ENCODE peak calls at places on chromosome 3, in ten cellular contexts. V is cardiac muscle cell, Y is lower lobe of right lung, E is stomach, B is keratinocyte, J is fibroblast of lung, K is neuronal stem cell, X is uterus, S is Karpas-422, R is SJSA1. L is an unnamed sample.

GRCh38 chr3:12999147-13000140 is 73.8 kb downstream of the IQSEC1 start:
- DNase-seq in V (peak; percentile 41), Y (peak; percentile 96), E (peak; percentile 85), B (no peak), J (no peak), K (no peak), X (no peak), S (no peak), R (no peak), L (no peak)

GRCh38 chr3:107679911-107680310 is 157.1 kb downstream of the BBX start:
- DNase-seq in V (no peak), Y (no peak), E (no peak), B (no peak), J (no peak), K (no peak), X (no peak), S (no peak), R (no peak), L (no peak)

GRCh38 chr3:31197941-31198340 is 303.5 kb upstream of the GADL1 start:
- DNase-seq in V (no peak), Y (no peak), E (no peak), B (peak; percentile 4), J (no peak), K (no peak), X (no peak), S (no peak), R (no peak), L (no peak)

GRCh38 chr3:40055956-40056355 is 246.5 kb downstream of the MYRIP start:
- DNase-seq in V (no peak), Y (no peak), E (no peak), B (no peak), J (no peak), K (no peak), X (no peak), S (no peak), R (no peak), L (no peak)

GRCh38 chr3:173287361-173287760 is 110.2 kb upstream of the NLGN1 start:
- DNase-seq in V (no peak), Y (no peak), E (no peak), B (no peak), J (no peak), K (no peak), X (no peak), S (no peak), R (no peak), L (no peak)

GRCh38 chr3:158458464-158458863 is 112.5 kb upstream of the MLF1 start:
- DNase-seq in V (no peak), Y (no peak), E (no peak), B (no peak), J (no peak), K (no peak), X (no peak), S (no peak), R (no peak), L (no peak)

GRCh38 chr3:172098698-172099494 is 59.5 kb downstream of the FNDC3B start:
- DNase-seq in V (no peak), Y (no peak), E (no peak), B (no peak), J (no peak), K (no peak), X (no peak), S (no peak), R (no peak), L (peak; percentile 11)

GRCh38 chr3:174162550-174162949 is 696.6 kb upstream of the NAALADL2 start:
- DNase-seq in V (no peak), Y (no peak), E (no peak), B (no peak), J (peak; percentile 3), K (no peak), X (no peak), S (no peak), R (no peak), L (no peak)

GRCh38 chr3:186143280-186143679 is 34.4 kb upstream of the ETV5 start:
- DNase-seq in V (no peak), Y (no peak), E (no peak), B (no peak), J (no peak), K (no peak), X (no peak), S (no peak), R (no peak), L (no peak)

GRCh38 chr3:23968467-23969184 is 23.5 kb downstream of the NR1D2 start:
- DNase-seq in V (peak; percentile 32), Y (no peak), E (no peak), B (no peak), J (peak; percentile 56), K (no peak), X (no peak), S (no peak), R (no peak), L (no peak)

GRCh38 chr3:115602194-115602593 is 21.1 kb upstream of the GAP43 start:
- DNase-seq in V (no peak), Y (no peak), E (no peak), B (no peak), J (no peak), K (no peak), X (no peak), S (no peak), R (no peak), L (no peak)

GRCh38 chr3:12750223-12750622 is 8.8 kb downstream of the TMEM40 start:
- DNase-seq in V (peak; percentile 89), Y (no peak), E (peak; percentile 72), B (no peak), J (peak; percentile 88), K (no peak), X (peak; percentile 19), S (peak; percentile 72), R (no peak), L (no peak)

GRCh38 chr3:156693166-156693565 is 18.8 kb downstream of the TIPARP start:
- DNase-seq in V (peak; percentile 54), Y (no peak), E (no peak), B (no peak), J (peak; percentile 47), K (no peak), X (no peak), S (no peak), R (no peak), L (no peak)

GRCh38 chr3:64278631-64279030 is 53.4 kb upstream of the PRICKLE2 start:
- DNase-seq in V (peak; percentile 53), Y (no peak), E (no peak), B (no peak), J (peak; percentile 15), K (no peak), X (no peak), S (no peak), R (peak; percentile 35), L (no peak)

DNA sequence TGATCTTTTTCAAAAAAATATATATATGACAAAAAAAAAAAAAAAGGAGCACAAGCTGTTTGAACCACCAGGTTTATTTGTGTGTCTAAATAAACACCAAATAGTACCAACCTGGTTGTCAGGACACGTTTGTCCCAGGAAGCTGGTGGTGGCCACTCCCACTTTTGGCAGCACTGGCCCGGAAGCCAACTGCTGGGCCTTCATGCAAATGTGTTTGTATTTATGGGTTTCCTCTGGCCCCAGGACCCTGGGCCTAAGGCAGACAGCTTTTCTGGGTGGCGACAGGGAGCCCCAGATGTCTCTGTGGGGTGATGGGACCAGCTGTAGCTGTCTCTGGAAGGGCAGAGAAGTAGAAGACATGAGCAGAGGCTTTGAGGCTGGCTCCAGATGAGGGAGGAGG is 31.6 kb downstream of the PRKCD start:
- DNase-seq in V (no peak), Y (no peak), E (no peak), B (no peak), J (no peak), K (no peak), X (no peak), S (no peak), R (no peak), L (no peak)
- H3K36me3 ChIP-seq in V (no peaks in the 10 kb centered on the region), Y (peaks cover 64% of the 10 kb centered on the region), E (peaks cover 65% of the 10 kb centered on the region), B (peaks cover 13% of the 10 kb centered on the region), J (peaks cover 9% of the 10 kb centered on the region), K (peaks cover 2% of the 10 kb centered on the region), X (no peaks in the 10 kb centered on the region), S (peaks cover 21% of the 10 kb centered on the region), R (peaks cover 10% of the 10 kb centered on the region), L (no peaks in the 10 kb centered on the region)

GRCh38 chr3:36989000-36989399 is 3.9 kb downstream of the EPM2AIP1 start:
- DNase-seq in V (no peak), Y (no peak), E (no peak), B (no peak), J (no peak), K (no peak), X (no peak), S (no peak), R (no peak), L (no peak)

GRCh38 chr3:36992806-36993325 is at the start of gene EPM2AIP1:
- DNase-seq in V (no peak), Y (peak; percentile 98), E (no peak), B (peak; percentile 100), J (no peak), K (no peak), X (no peak), S (no peak), R (peak; percentile 100), L (peak; percentile 5)

GRCh38 chr3:36991923-36992805 is 767 bp downstream of the EPM2AIP1 start:
- DNase-seq in V (peak; percentile 52), Y (no peak), E (no peak), B (no peak), J (peak; percentile 69), K (no peak), X (peak; percentile 31), S (peak; percentile 66), R (no peak), L (no peak)

GRCh38 chr3:36989568-36989967 is 3.4 kb downstream of the EPM2AIP1 start:
- DNase-seq in V (no peak), Y (no peak), E (no peak), B (no peak), J (no peak), K (no peak), X (no peak), S (no peak), R (no peak), L (no peak)

GRCh38 chr3:36991147-36991546 is 1.8 kb downstream of the EPM2AIP1 start:
- DNase-seq in V (no peak), Y (no peak), E (no peak), B (no peak), J (no peak), K (no peak), X (no peak), S (peak; percentile 52), R (no peak), L (no peak)
- H3K4me1 ChIP-seq in V (peaks cover 42% of the 10 kb centered on the region), Y (peaks cover 54% of the 10 kb centered on the region), E (peaks cover 41% of the 10 kb centered on the region), B (peaks cover 28% of the 10 kb centered on the region), J (peaks cover 5% of the 10 kb centered on the region), K (peaks cover 14% of the 10 kb centered on the region), X (peaks cover 22% of the 10 kb centered on the region), S (peaks cover 45% of the 10 kb centered on the region), R (peaks cover 20% of the 10 kb centered on the region), L (no peaks in the 10 kb centered on the region)

DNA sequence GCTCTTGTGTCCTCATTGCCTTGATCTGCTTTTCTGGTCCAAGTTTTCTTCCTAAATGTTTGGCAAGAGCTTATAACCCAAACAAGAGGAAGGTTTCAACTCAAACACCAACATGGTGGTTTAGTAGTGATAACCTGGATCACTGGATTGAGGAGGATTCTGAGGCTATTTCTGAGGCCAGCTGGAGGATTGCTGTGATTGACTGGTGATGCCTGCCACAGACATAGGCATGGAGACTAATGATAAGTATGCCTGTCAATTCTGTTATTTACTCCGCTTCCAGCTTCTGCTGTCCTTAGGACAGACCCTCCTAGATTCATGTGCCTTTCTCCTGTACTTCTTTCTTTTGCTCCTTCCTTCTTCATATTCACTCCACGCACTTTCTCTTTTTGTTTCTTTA is 150.5 kb downstream of the SHQ1 start:
- DNase-seq in V (no peak), Y (no peak), E (no peak), B (no peak), J (no peak), K (no peak), X (no peak), S (no peak), R (no peak), L (no peak)
- H3K27ac ChIP-seq in V (no peak overlapping the region), Y (no peak overlapping the region), E (no peak overlapping the region), B (no peak overlapping the region), J (no peak overlapping the region), K (no peak overlapping the region), X (no peak overlapping the region), S (no peak overlapping the region), R (peak overlapping the region; percentile 56), L (no peak overlapping the region)

GRCh38 chr3:193801094-193801493 is 208.1 kb downstream of the OPA1 start:
- DNase-seq in V (no peak), Y (no peak), E (no peak), B (no peak), J (no peak), K (no peak), X (no peak), S (no peak), R (no peak), L (no peak)
- H3K36me3 ChIP-seq in V (no peaks in the 10 kb centered on the region), Y (no peaks in the 10 kb centered on the region), E (no peaks in the 10 kb centered on the region), B (no peaks in the 10 kb centered on the region), J (no peaks in the 10 kb centered on the region), K (no peaks in the 10 kb centered on the region), X (no peaks in the 10 kb centered on the region), S (no peaks in the 10 kb centered on the region), R (no peaks in the 10 kb centered on the region), L (no peaks in the 10 kb centered on the region)

L was measured in iPS DF 6.9.